ENCODE peak calls at places on chromosomes 12 and 14, in ten cellular contexts. One of them, this sample, is unnamed.

GRCh38 chr14:103273145-103273846 is 60.7 kb upstream of the EIF5 start:
- DNase-seq in left ventricle myocardium superior: no peak
- DNase-seq in kidney epithelial cell: no peak
- DNase-seq in fibroblast of lung: no peak
- DNase-seq in brain microvascular endothelial cell: no peak
- DNase-seq in sciatic nerve: no peak
- DNase-seq in activated effector memory CD4-positive, alpha-beta T cell treated with anti-CD3 and anti-CD28 coated beads, Interleukin-2, amount 50 U/mL, for 16 hours: no peak
- DNase-seq in NCI-H2107: no peak
- DNase-seq in fibroblast of the aortic adventitia: no peak
- DNase-seq in adipocyte: no peak
- DNase-seq in this sample: no peak

GRCh38 chr14:67411820-67412421 is at the start of gene PLEK2:
- DNase-seq in sciatic nerve: no peak
- DNase-seq in kidney epithelial cell: no peak
- DNase-seq in adipocyte: peak
- DNase-seq in fibroblast of the aortic adventitia: peak
- DNase-seq in NCI-H2107: no peak
- DNase-seq in fibroblast of lung: peak
- DNase-seq in brain microvascular endothelial cell: no peak
- DNase-seq in activated effector memory CD4-positive, alpha-beta T cell treated with anti-CD3 and anti-CD28 coated beads, Interleukin-2, amount 50 U/mL, for 16 hours: peak
- DNase-seq in left ventricle myocardium superior: peak
- DNase-seq in this sample: no peak

GRCh38 chr12:89225401-89225800 is 126.9 kb downstream of the DUSP6 start:
- DNase-seq in kidney epithelial cell: peak
- DNase-seq in sciatic nerve: no peak
- DNase-seq in left ventricle myocardium superior: no peak
- DNase-seq in fibroblast of lung: peak
- DNase-seq in adipocyte: no peak
- DNase-seq in NCI-H2107: no peak
- DNase-seq in brain microvascular endothelial cell: peak
- DNase-seq in fibroblast of the aortic adventitia: peak
- DNase-seq in activated effector memory CD4-positive, alpha-beta T cell treated with anti-CD3 and anti-CD28 coated beads, Interleukin-2, amount 50 U/mL, for 16 hours: peak
- DNase-seq in this sample: peak

GRCh38 chr12:48686037-48686595 is 4.1 kb upstream of the KANSL2 start:
- DNase-seq in NCI-H2107: no peak
- DNase-seq in sciatic nerve: no peak
- DNase-seq in activated effector memory CD4-positive, alpha-beta T cell treated with anti-CD3 and anti-CD28 coated beads, Interleukin-2, amount 50 U/mL, for 16 hours: no peak
- DNase-seq in left ventricle myocardium superior: no peak
- DNase-seq in kidney epithelial cell: no peak
- DNase-seq in fibroblast of lung: no peak
- DNase-seq in fibroblast of the aortic adventitia: no peak
- DNase-seq in adipocyte: no peak
- DNase-seq in brain microvascular endothelial cell: no peak
- DNase-seq in this sample: no peak

GRCh38 chr14:31510222-31510621 is 22.4 kb upstream of the GPR33 start:
- DNase-seq in fibroblast of lung: peak
- DNase-seq in NCI-H2107: no peak
- DNase-seq in fibroblast of the aortic adventitia: peak
- DNase-seq in brain microvascular endothelial cell: no peak
- DNase-seq in adipocyte: peak
- DNase-seq in activated effector memory CD4-positive, alpha-beta T cell treated with anti-CD3 and anti-CD28 coated beads, Interleukin-2, amount 50 U/mL, for 16 hours: no peak
- DNase-seq in left ventricle myocardium superior: no peak
- DNase-seq in sciatic nerve: no peak
- DNase-seq in kidney epithelial cell: no peak
- DNase-seq in this sample: no peak

GRCh38 chr12:76024942-76025600 is 6.5 kb downstream of the PHLDA1 start:
- DNase-seq in sciatic nerve: no peak
- DNase-seq in brain microvascular endothelial cell: peak
- DNase-seq in fibroblast of the aortic adventitia: peak
- DNase-seq in fibroblast of lung: peak
- DNase-seq in kidney epithelial cell: no peak
- DNase-seq in activated effector memory CD4-positive, alpha-beta T cell treated with anti-CD3 and anti-CD28 coated beads, Interleukin-2, amount 50 U/mL, for 16 hours: no peak
- DNase-seq in left ventricle myocardium superior: no peak
- DNase-seq in NCI-H2107: no peak
- DNase-seq in adipocyte: peak
- DNase-seq in this sample: no peak

GRCh38 chr12:121753844-121754264 is 39.6 kb downstream of the RHOF start:
- DNase-seq in adipocyte: no peak
- DNase-seq in brain microvascular endothelial cell: no peak
- DNase-seq in fibroblast of lung: no peak
- DNase-seq in sciatic nerve: no peak
- DNase-seq in kidney epithelial cell: no peak
- DNase-seq in activated effector memory CD4-positive, alpha-beta T cell treated with anti-CD3 and anti-CD28 coated beads, Interleukin-2, amount 50 U/mL, for 16 hours: no peak
- DNase-seq in fibroblast of the aortic adventitia: no peak
- DNase-seq in NCI-H2107: no peak
- DNase-seq in left ventricle myocardium superior: peak
- DNase-seq in this sample: no peak

GRCh38 chr14:95048771-95049312 is 108.5 kb downstream of the DICER1 start:
- DNase-seq in kidney epithelial cell: no peak
- DNase-seq in left ventricle myocardium superior: no peak
- DNase-seq in fibroblast of lung: no peak
- DNase-seq in NCI-H2107: no peak
- DNase-seq in fibroblast of the aortic adventitia: no peak
- DNase-seq in brain microvascular endothelial cell: no peak
- DNase-seq in adipocyte: no peak
- DNase-seq in sciatic nerve: peak
- DNase-seq in activated effector memory CD4-positive, alpha-beta T cell treated with anti-CD3 and anti-CD28 coated beads, Interleukin-2, amount 50 U/mL, for 16 hours: peak
- DNase-seq in this sample: no peak

GRCh38 chr14:105888784-105889665 is 362.6 kb downstream of the TMEM121 start:
- DNase-seq in adipocyte: no peak
- DNase-seq in NCI-H2107: no peak
- DNase-seq in activated effector memory CD4-positive, alpha-beta T cell treated with anti-CD3 and anti-CD28 coated beads, Interleukin-2, amount 50 U/mL, for 16 hours: peak
- DNase-seq in kidney epithelial cell: no peak
- DNase-seq in sciatic nerve: peak
- DNase-seq in left ventricle myocardium superior: peak
- DNase-seq in fibroblast of lung: no peak
- DNase-seq in fibroblast of the aortic adventitia: no peak
- DNase-seq in brain microvascular endothelial cell: no peak
- DNase-seq in this sample: no peak

GRCh38 chr12:5783274-5783920 is 161.7 kb downstream of the ANO2 start:
- DNase-seq in activated effector memory CD4-positive, alpha-beta T cell treated with anti-CD3 and anti-CD28 coated beads, Interleukin-2, amount 50 U/mL, for 16 hours: no peak
- DNase-seq in left ventricle myocardium superior: no peak
- DNase-seq in NCI-H2107: no peak
- DNase-seq in adipocyte: no peak
- DNase-seq in fibroblast of lung: no peak
- DNase-seq in kidney epithelial cell: no peak
- DNase-seq in brain microvascular endothelial cell: no peak
- DNase-seq in sciatic nerve: no peak
- DNase-seq in fibroblast of the aortic adventitia: no peak
- DNase-seq in this sample: no peak

GRCh38 chr12:46391630-46392029 is 19.1 kb upstream of the SLC38A2 start:
- DNase-seq in activated effector memory CD4-positive, alpha-beta T cell treated with anti-CD3 and anti-CD28 coated beads, Interleukin-2, amount 50 U/mL, for 16 hours: no peak
- DNase-seq in fibroblast of lung: peak
- DNase-seq in NCI-H2107: no peak
- DNase-seq in fibroblast of the aortic adventitia: peak
- DNase-seq in left ventricle myocardium superior: no peak
- DNase-seq in sciatic nerve: peak
- DNase-seq in kidney epithelial cell: no peak
- DNase-seq in brain microvascular endothelial cell: peak
- DNase-seq in adipocyte: peak
- DNase-seq in this sample: no peak

GRCh38 chr14:35963209-35963608 is 137.1 kb downstream of the BRMS1L start:
- DNase-seq in fibroblast of lung: no peak
- DNase-seq in brain microvascular endothelial cell: no peak
- DNase-seq in fibroblast of the aortic adventitia: no peak
- DNase-seq in sciatic nerve: no peak
- DNase-seq in activated effector memory CD4-positive, alpha-beta T cell treated with anti-CD3 and anti-CD28 coated beads, Interleukin-2, amount 50 U/mL, for 16 hours: no peak
- DNase-seq in left ventricle myocardium superior: no peak
- DNase-seq in NCI-H2107: no peak
- DNase-seq in kidney epithelial cell: no peak
- DNase-seq in adipocyte: no peak
- DNase-seq in this sample: no peak

GRCh38 chr12:3097186-3097804 is 20.1 kb downstream of the TSPAN9 start:
- DNase-seq in kidney epithelial cell: no peak
- DNase-seq in adipocyte: peak
- DNase-seq in sciatic nerve: no peak
- DNase-seq in brain microvascular endothelial cell: peak
- DNase-seq in fibroblast of the aortic adventitia: peak
- DNase-seq in left ventricle myocardium superior: peak
- DNase-seq in NCI-H2107: no peak
- DNase-seq in fibroblast of lung: peak
- DNase-seq in activated effector memory CD4-positive, alpha-beta T cell treated with anti-CD3 and anti-CD28 coated beads, Interleukin-2, amount 50 U/mL, for 16 hours: no peak
- DNase-seq in this sample: no peak

GRCh38 chr12:3636328-3636727 is 116.6 kb downstream of the CRACR2A start:
- DNase-seq in sciatic nerve: no peak
- DNase-seq in left ventricle myocardium superior: no peak
- DNase-seq in kidney epithelial cell: no peak
- DNase-seq in activated effector memory CD4-positive, alpha-beta T cell treated with anti-CD3 and anti-CD28 coated beads, Interleukin-2, amount 50 U/mL, for 16 hours: no peak
- DNase-seq in fibroblast of lung: no peak
- DNase-seq in brain microvascular endothelial cell: no peak
- DNase-seq in fibroblast of the aortic adventitia: no peak
- DNase-seq in adipocyte: no peak
- DNase-seq in NCI-H2107: no peak
- DNase-seq in this sample: no peak

GRCh38 chr14:36784541-36784940 is 122.9 kb downstream of the PAX9 start:
- DNase-seq in fibroblast of the aortic adventitia: no peak
- DNase-seq in left ventricle myocardium superior: no peak
- DNase-seq in activated effector memory CD4-positive, alpha-beta T cell treated with anti-CD3 and anti-CD28 coated beads, Interleukin-2, amount 50 U/mL, for 16 hours: no peak
- DNase-seq in kidney epithelial cell: no peak
- DNase-seq in NCI-H2107: no peak
- DNase-seq in sciatic nerve: no peak
- DNase-seq in fibroblast of lung: no peak
- DNase-seq in brain microvascular endothelial cell: no peak
- DNase-seq in adipocyte: no peak
- DNase-seq in this sample: no peak

GRCh38 chr14:92253381-92253894 is 69.5 kb upstream of the SLC24A4 start:
- DNase-seq in kidney epithelial cell: no peak
- DNase-seq in left ventricle myocardium superior: no peak
- DNase-seq in fibroblast of the aortic adventitia: no peak
- DNase-seq in fibroblast of lung: no peak
- DNase-seq in brain microvascular endothelial cell: no peak
- DNase-seq in NCI-H2107: no peak
- DNase-seq in sciatic nerve: no peak
- DNase-seq in adipocyte: no peak
- DNase-seq in activated effector memory CD4-positive, alpha-beta T cell treated with anti-CD3 and anti-CD28 coated beads, Interleukin-2, amount 50 U/mL, for 16 hours: no peak
- DNase-seq in this sample: no peak

GRCh38 chr14:61460853-61461611 is 139.7 kb downstream of the PRKCH start:
- DNase-seq in fibroblast of the aortic adventitia: no peak
- DNase-seq in left ventricle myocardium superior: no peak
- DNase-seq in kidney epithelial cell: no peak
- DNase-seq in NCI-H2107: peak
- DNase-seq in adipocyte: no peak
- DNase-seq in brain microvascular endothelial cell: peak
- DNase-seq in fibroblast of lung: no peak
- DNase-seq in activated effector memory CD4-positive, alpha-beta T cell treated with anti-CD3 and anti-CD28 coated beads, Interleukin-2, amount 50 U/mL, for 16 hours: peak
- DNase-seq in sciatic nerve: no peak
- DNase-seq in this sample: no peak

GRCh38 chr12:68451261-68452091 is 119.3 kb upstream of the MDM1 start:
- DNase-seq in kidney epithelial cell: no peak
- DNase-seq in sciatic nerve: peak
- DNase-seq in brain microvascular endothelial cell: peak
- DNase-seq in adipocyte: peak
- DNase-seq in fibroblast of the aortic adventitia: peak
- DNase-seq in fibroblast of lung: peak
- DNase-seq in NCI-H2107: no peak
- DNase-seq in activated effector memory CD4-positive, alpha-beta T cell treated with anti-CD3 and anti-CD28 coated beads, Interleukin-2, amount 50 U/mL, for 16 hours: peak
- DNase-seq in left ventricle myocardium superior: no peak
- DNase-seq in this sample: no peak

GRCh38 chr12:5535531-5535930 is 103.6 kb downstream of the NTF3 start:
- DNase-seq in brain microvascular endothelial cell: no peak
- DNase-seq in activated effector memory CD4-positive, alpha-beta T cell treated with anti-CD3 and anti-CD28 coated beads, Interleukin-2, amount 50 U/mL, for 16 hours: no peak
- DNase-seq in adipocyte: no peak
- DNase-seq in kidney epithelial cell: no peak
- DNase-seq in fibroblast of lung: no peak
- DNase-seq in NCI-H2107: no peak
- DNase-seq in fibroblast of the aortic adventitia: no peak
- DNase-seq in sciatic nerve: no peak
- DNase-seq in left ventricle myocardium superior: no peak
- DNase-seq in this sample: no peak

GRCh38 chr12:90037740-90038139 is 329.1 kb upstream of the ATP2B1 start:
- DNase-seq in activated effector memory CD4-positive, alpha-beta T cell treated with anti-CD3 and anti-CD28 coated beads, Interleukin-2, amount 50 U/mL, for 16 hours: no peak
- DNase-seq in adipocyte: peak
- DNase-seq in sciatic nerve: no peak
- DNase-seq in brain microvascular endothelial cell: no peak
- DNase-seq in kidney epithelial cell: no peak
- DNase-seq in NCI-H2107: no peak
- DNase-seq in fibroblast of lung: peak
- DNase-seq in fibroblast of the aortic adventitia: peak
- DNase-seq in left ventricle myocardium superior: no peak
- DNase-seq in this sample: no peak

GRCh38 chr14:77100961-77101360 is 2.9 kb downstream of the CIPC start:
- DNase-seq in sciatic nerve: no peak
- DNase-seq in activated effector memory CD4-positive, alpha-beta T cell treated with anti-CD3 and anti-CD28 coated beads, Interleukin-2, amount 50 U/mL, for 16 hours: no peak
- DNase-seq in adipocyte: no peak
- DNase-seq in fibroblast of the aortic adventitia: no peak
- DNase-seq in NCI-H2107: no peak
- DNase-seq in fibroblast of lung: no peak
- DNase-seq in left ventricle myocardium superior: no peak
- DNase-seq in kidney epithelial cell: no peak
- DNase-seq in brain microvascular endothelial cell: no peak
- DNase-seq in this sample: no peak

GRCh38 chr14:105065280-105066228 is at the start of gene GPR132:
- DNase-seq in fibroblast of lung: no peak
- DNase-seq in sciatic nerve: peak
- DNase-seq in activated effector memory CD4-positive, alpha-beta T cell treated with anti-CD3 and anti-CD28 coated beads, Interleukin-2, amount 50 U/mL, for 16 hours: peak
- DNase-seq in adipocyte: no peak
- DNase-seq in kidney epithelial cell: no peak
- DNase-seq in brain microvascular endothelial cell: no peak
- DNase-seq in left ventricle myocardium superior: no peak
- DNase-seq in fibroblast of the aortic adventitia: no peak
- DNase-seq in NCI-H2107: no peak
- DNase-seq in this sample: no peak

GRCh38 chr14:102695172-102695569 is 82.1 kb upstream of the TRAF3 start:
- DNase-seq in sciatic nerve: no peak
- DNase-seq in NCI-H2107: no peak
- DNase-seq in left ventricle myocardium superior: no peak
- DNase-seq in kidney epithelial cell: no peak
- DNase-seq in fibroblast of lung: no peak
- DNase-seq in adipocyte: no peak
- DNase-seq in fibroblast of the aortic adventitia: no peak
- DNase-seq in brain microvascular endothelial cell: no peak
- DNase-seq in activated effector memory CD4-positive, alpha-beta T cell treated with anti-CD3 and anti-CD28 coated beads, Interleukin-2, amount 50 U/mL, for 16 hours: no peak
- DNase-seq in this sample: no peak

GRCh38 chr12:76143343-76144252 is 59.1 kb upstream of the NAP1L1 start:
- DNase-seq in fibroblast of lung: no peak
- DNase-seq in fibroblast of the aortic adventitia: no peak
- DNase-seq in adipocyte: no peak
- DNase-seq in kidney epithelial cell: no peak
- DNase-seq in sciatic nerve: no peak
- DNase-seq in activated effector memory CD4-positive, alpha-beta T cell treated with anti-CD3 and anti-CD28 coated beads, Interleukin-2, amount 50 U/mL, for 16 hours: peak
- DNase-seq in left ventricle myocardium superior: no peak
- DNase-seq in NCI-H2107: no peak
- DNase-seq in brain microvascular endothelial cell: no peak
- DNase-seq in this sample: no peak

This sample was measured in non-pigmented ciliary epithelial cell.